ENCODE peak calls at places on chromosomes 7 and 10, in five cellular contexts. I is HCT116, H is H1, Q is SK-N-SH, A is GM12878. T is an unnamed sample.
A peak's percentile ranks its signal among the peaks of the same experiment; 100 is the strongest.

GRCh38 chr7:99794585-99795502 is 10.9 kb upstream of the CYP3A4 start:
- DNase-seq in Q (no peak), A (no peak), I (no peak), H (no peak), T (no peak)

GRCh38 chr10:76086571-76087260 is 655.3 kb downstream of the LRMDA start:
- DNase-seq in A (peak; percentile 4), I (no peak), H (no peak), Q (peak; percentile 19), T (peak; percentile 21)

GRCh38 chr10:122740640-122741039 is 41.0 kb upstream of the C10orf120 start:
- DNase-seq in H (no peak), I (no peak), A (no peak), Q (no peak), T (no peak)

GRCh38 chr10:17407040-17407439 is 47.4 kb downstream of the ST8SIA6 start:
- DNase-seq in Q (no peak), I (no peak), A (no peak), H (no peak), T (no peak)

GRCh38 chr10:88787463-88787862 is 15.1 kb upstream of the LIPM start:
- DNase-seq in Q (no peak), A (no peak), H (no peak), I (no peak), T (no peak)

GRCh38 chr10:122650331-122650730 is 49.3 kb downstream of the C10orf120 start:
- DNase-seq in Q (no peak), I (no peak), A (no peak), H (no peak), T (no peak)

GRCh38 chr10:101063548-101064414 is 2.0 kb downstream of the KAZALD1 start:
- DNase-seq in A (no peak), H (no peak), Q (no peak), I (no peak), T (no peak)

GRCh38 chr10:29057712-29058426 is 231.0 kb upstream of the LYZL1 start:
- DNase-seq in Q (peak; percentile 45), I (no peak), H (no peak), A (no peak), T (no peak)

GRCh38 chr10:89163265-89163995 is 43.7 kb downstream of the CH25H start:
- DNase-seq in Q (no peak), H (no peak), A (peak; percentile 76), I (no peak), T (no peak)

GRCh38 chr7:130429019-130429418 is 11.8 kb downstream of the CEP41 start:
- DNase-seq in Q (no peak), I (no peak), A (no peak), H (no peak), T (no peak)

GRCh38 chr7:47045169-47045568 is 536.7 kb downstream of the TNS3 start:
- DNase-seq in H (no peak), I (no peak), Q (no peak), A (no peak), T (no peak)

GRCh38 chr10:100175873-100176272 is 10.0 kb downstream of the ERLIN1 start:
- DNase-seq in I (no peak), H (no peak), Q (no peak), A (no peak), T (peak; percentile 29)

GRCh38 chr10:21134645-21135395 is 237.7 kb upstream of the NEBL start:
- DNase-seq in I (peak; percentile 38), H (no peak), A (no peak), Q (no peak), T (no peak)

GRCh38 chr7:75905785-75906604 is 9.0 kb upstream of the POR start:
- DNase-seq in A (no peak), I (no peak), Q (no peak), H (no peak), T (no peak)

GRCh38 chr7:27073066-27073465 is 22.7 kb downstream of the HOXA1 start:
- DNase-seq in A (no peak), H (no peak), I (no peak), Q (no peak), T (no peak)

GRCh38 chr10:73922864-73923133 is 11.9 kb downstream of the PLAU start:
- DNase-seq in H (no peak), A (no peak), Q (no peak), I (no peak), T (no peak)

GRCh38 chr10:89633484-89633883 is 11.6 kb downstream of the PANK1 start:
- DNase-seq in I (no peak), A (no peak), H (no peak), Q (no peak), T (no peak)

GRCh38 chr10:878333-878753 is 53.2 kb downstream of the LARP4B start:
- DNase-seq in H (no peak), I (no peak), A (no peak), Q (no peak), T (no peak)

GRCh38 chr10:104049497-104050250 is 36.0 kb downstream of the COL17A1 start:
- DNase-seq in I (peak; percentile 37), Q (no peak), A (no peak), H (no peak), T (no peak)

GRCh38 chr7:27191081-27191715 is 6.2 kb upstream of the HOXA11 start:
- DNase-seq in Q (no peak), I (no peak), A (no peak), H (no peak), T (no peak)

GRCh38 chr7:133984023-133984422 is 143.1 kb upstream of the LRGUK start:
- DNase-seq in I (no peak), A (no peak), H (no peak), Q (peak; percentile 72), T (no peak)

GRCh38 chr7:152145853-152146466 is 120.5 kb downstream of the GALNT11 start:
- DNase-seq in A (no peak), H (no peak), Q (peak; percentile 62), I (peak; percentile 22), T (peak; percentile 55)

GRCh38 chr10:60731134-60731883 is 47.0 kb upstream of the CDK1 start:
- DNase-seq in I (no peak), H (no peak), A (peak; percentile 8), Q (no peak), T (no peak)

GRCh38 chr10:4698075-4698474 is 127.9 kb upstream of the AKR1E2 start:
- DNase-seq in A (no peak), H (no peak), Q (no peak), I (no peak), T (no peak)

DNA sequence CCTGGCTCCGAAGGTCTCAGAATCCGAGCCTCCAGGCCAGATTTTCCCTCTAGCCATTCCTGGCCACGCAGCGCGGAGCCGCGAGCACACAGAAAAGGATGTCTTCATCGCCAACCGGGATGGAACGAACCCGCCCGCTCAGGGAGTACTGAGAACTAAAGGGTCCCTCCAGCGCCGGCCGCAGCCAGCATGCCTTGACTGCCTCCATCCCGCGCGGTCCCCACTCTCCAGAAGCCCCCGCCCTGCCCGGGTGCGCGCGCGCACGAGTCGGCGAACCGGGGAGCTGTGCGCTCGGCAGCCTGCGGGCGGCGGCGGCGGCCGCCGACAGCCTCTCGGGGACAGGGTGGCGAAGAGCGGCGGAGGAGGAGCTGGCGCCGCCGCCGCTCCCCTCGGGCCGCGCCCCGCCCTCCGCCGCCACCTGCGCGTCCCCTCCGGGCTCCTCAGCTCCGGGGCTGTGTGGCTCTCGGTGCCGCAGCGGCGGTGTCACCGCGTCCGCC is 640 bp upstream of the GALNT17 start:
- DNase-seq in Q (peak; percentile 69), A (no peak), H (no peak), I (no peak), T (no peak)
- TF ChIP-seq JUND in Q (no peak), A (no peak), H (no peak), I (no peak), T (no peak)

GRCh38 chr7:13308423-13308822 is 621.0 kb downstream of the ARL4A start:
- DNase-seq in A (no peak), I (no peak), H (no peak), Q (peak; percentile 1), T (no peak)
- TF ChIP-seq JUND in A (no peak), I (no peak), H (no peak), Q (no peak), T (no peak)

GRCh38 chr10:77907900-77908717 is 18.4 kb downstream of the DLG5 start:
- DNase-seq in I (no peak), A (no peak), Q (no peak), H (no peak), T (no peak)
- TF ChIP-seq JUND in I (no peak), A (no peak), Q (no peak), H (no peak), T (no peak)

GRCh38 chr7:67438913-67439312 is 442.3 kb downstream of the TYW1 start:
- DNase-seq in H (no peak), Q (no peak), A (no peak), I (no peak), T (no peak)

GRCh38 chr7:67440321-67440720 is 443.7 kb downstream of the TYW1 start:
- DNase-seq in A (no peak), H (no peak), Q (no peak), I (no peak), T (no peak)

DNA sequence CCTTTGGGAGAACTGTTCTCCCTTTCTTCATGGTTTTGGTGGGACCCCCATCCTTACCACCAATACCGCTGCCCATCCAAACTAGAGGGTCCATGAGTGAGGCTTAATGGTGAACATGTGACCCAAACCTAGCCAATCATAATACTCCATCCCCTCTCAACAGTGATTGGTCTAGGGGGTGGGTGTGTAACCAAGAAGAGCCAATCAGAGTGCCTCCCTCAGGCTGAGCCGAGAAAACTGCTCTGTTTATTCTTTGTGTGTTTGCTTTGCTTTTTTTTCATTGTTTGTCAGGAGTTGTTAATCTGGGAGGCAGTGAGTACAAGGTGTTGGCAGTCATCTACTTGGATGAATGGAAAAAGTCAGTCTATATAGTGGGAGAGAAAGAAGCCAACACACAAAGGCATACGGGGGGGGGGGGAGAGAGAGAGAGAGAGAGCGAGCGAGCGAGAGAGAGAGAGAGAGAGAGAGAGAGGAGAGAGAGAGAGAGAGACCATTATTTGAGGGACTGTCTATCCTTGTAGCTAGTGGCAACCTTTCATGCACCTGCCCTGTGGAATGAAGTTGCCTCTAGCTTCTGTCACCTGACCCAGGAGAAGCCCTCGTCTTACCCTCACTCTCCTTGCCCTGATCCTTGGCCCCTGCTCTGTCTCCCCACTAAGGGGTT is 441.7 kb downstream of the TYW1 start:
- DNase-seq in I (no peak), A (no peak), Q (no peak), H (no peak), T (peak; percentile 52)
- TF ChIP-seq JUND in I (no peak), A (no peak), Q (no peak), H (peak; percentile 77), T (no peak)

GRCh38 chr7:50552139-50552538 is 13.1 kb downstream of the DDC start:
- DNase-seq in A (no peak), I (no peak), Q (no peak), H (no peak), T (no peak)
- TF ChIP-seq JUND in A (no peak), I (no peak), Q (no peak), H (no peak), T (no peak)

DNA sequence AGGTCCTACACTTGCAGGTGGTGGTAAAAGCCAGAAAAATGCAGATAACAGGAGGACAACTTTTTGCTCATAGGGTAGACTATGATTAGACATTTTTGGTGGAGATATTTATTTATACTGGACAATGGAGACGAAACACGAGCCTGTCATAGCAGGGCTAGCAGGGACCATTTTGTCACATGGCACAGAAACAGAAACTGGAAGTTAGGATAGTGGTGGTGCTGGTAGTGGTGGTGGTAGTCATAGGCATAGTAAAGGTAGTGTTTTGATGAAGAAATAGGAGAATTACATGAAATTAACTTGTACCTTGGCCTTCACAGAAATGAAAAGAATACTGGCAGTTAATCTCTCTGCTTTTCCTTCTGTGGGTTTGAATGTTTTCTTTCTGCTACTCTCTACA is 8.8 kb upstream of the MGAM start:
- DNase-seq in A (no peak), Q (no peak), H (no peak), I (no peak), T (no peak)
- TF ChIP-seq JUND in A (no peak), Q (no peak), H (no peak), I (no peak), T (no peak)

T was measured in T47D.